ENCODE peak calls at places on chromosomes 5 and 9, in six cellular contexts. One of them, this sample, is unnamed.

GRCh38 chr9:136228107-136228875 is 17.3 kb downstream of the QSOX2 start:
- DNase-seq in astrocyte: peak
- DNase-seq in neural progenitor cell: no peak
- DNase-seq in cardiac muscle cell: peak
- DNase-seq in heart left ventricle: no peak
- DNase-seq in neuronal stem cell: no peak
- DNase-seq in this sample: no peak

GRCh38 chr5:29942089-29942488 is 1251.4 kb upstream of the CDH6 start:
- DNase-seq in astrocyte: no peak
- DNase-seq in heart left ventricle: no peak
- DNase-seq in cardiac muscle cell: no peak
- DNase-seq in neural progenitor cell: no peak
- DNase-seq in neuronal stem cell: no peak
- DNase-seq in this sample: no peak

GRCh38 chr9:113890693-113891092 is 14.6 kb downstream of the ZNF618 start:
- DNase-seq in neuronal stem cell: no peak
- DNase-seq in astrocyte: no peak
- DNase-seq in cardiac muscle cell: no peak
- DNase-seq in heart left ventricle: no peak
- DNase-seq in neural progenitor cell: no peak
- DNase-seq in this sample: no peak

GRCh38 chr9:112615584-112616271 is 102.2 kb downstream of the INIP start:
- DNase-seq in cardiac muscle cell: no peak
- DNase-seq in astrocyte: no peak
- DNase-seq in neuronal stem cell: no peak
- DNase-seq in heart left ventricle: no peak
- DNase-seq in neural progenitor cell: no peak
- DNase-seq in this sample: no peak

GRCh38 chr5:118791986-118792734 is 196.2 kb downstream of the DTWD2 start:
- DNase-seq in neural progenitor cell: peak
- DNase-seq in astrocyte: peak
- DNase-seq in neuronal stem cell: peak
- DNase-seq in heart left ventricle: no peak
- DNase-seq in cardiac muscle cell: peak
- DNase-seq in this sample: peak

GRCh38 chr5:1503301-1504243 is 20.2 kb downstream of the LPCAT1 start:
- DNase-seq in astrocyte: peak
- DNase-seq in cardiac muscle cell: peak
- DNase-seq in heart left ventricle: peak
- DNase-seq in neuronal stem cell: no peak
- DNase-seq in neural progenitor cell: no peak
- DNase-seq in this sample: peak

GRCh38 chr5:140393738-140394137 is 7.9 kb upstream of the ANKHD1 start:
- DNase-seq in astrocyte: no peak
- DNase-seq in neuronal stem cell: no peak
- DNase-seq in neural progenitor cell: no peak
- DNase-seq in heart left ventricle: no peak
- DNase-seq in cardiac muscle cell: no peak
- DNase-seq in this sample: no peak

GRCh38 chr5:15834596-15835245 is 334.7 kb downstream of the FBXL7 start:
- DNase-seq in neuronal stem cell: no peak
- DNase-seq in heart left ventricle: no peak
- DNase-seq in neural progenitor cell: no peak
- DNase-seq in cardiac muscle cell: peak
- DNase-seq in astrocyte: peak
- DNase-seq in this sample: no peak

GRCh38 chr5:124887223-124887622 is 140.8 kb upstream of the ZNF608 start:
- DNase-seq in cardiac muscle cell: no peak
- DNase-seq in heart left ventricle: no peak
- DNase-seq in neural progenitor cell: peak
- DNase-seq in neuronal stem cell: no peak
- DNase-seq in astrocyte: no peak
- DNase-seq in this sample: no peak

GRCh38 chr9:85258823-85259370 is 482.9 kb downstream of the AGTPBP1 start:
- DNase-seq in cardiac muscle cell: peak
- DNase-seq in heart left ventricle: peak
- DNase-seq in astrocyte: peak
- DNase-seq in neural progenitor cell: peak
- DNase-seq in neuronal stem cell: peak
- DNase-seq in this sample: peak

GRCh38 chr9:130689937-130690700 is 3.5 kb upstream of the EXOSC2 start:
- DNase-seq in astrocyte: peak
- DNase-seq in neuronal stem cell: no peak
- DNase-seq in cardiac muscle cell: peak
- DNase-seq in neural progenitor cell: peak
- DNase-seq in heart left ventricle: peak
- DNase-seq in this sample: peak

DNA sequence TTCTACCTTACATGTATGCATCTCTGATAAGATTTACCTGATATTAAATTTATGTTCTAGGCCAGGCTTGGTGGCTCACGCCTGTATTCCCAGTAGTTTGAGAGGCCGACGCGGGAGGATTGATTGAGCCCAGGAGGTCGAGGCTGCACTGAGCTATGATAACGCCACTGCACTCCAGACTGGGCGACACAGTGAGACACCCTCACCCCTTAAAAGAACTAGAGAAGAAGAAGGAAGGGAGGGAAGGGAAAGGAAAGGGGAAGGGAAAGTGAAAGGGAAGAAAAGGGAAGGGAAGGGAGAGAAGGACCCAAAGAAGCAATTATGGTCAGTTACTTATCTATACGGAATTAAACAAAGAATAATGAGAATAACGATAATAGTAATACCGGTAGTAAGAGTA is 1.2 kb upstream of the RFK start:
- DNase-seq in astrocyte: no peak
- DNase-seq in neuronal stem cell: no peak
- DNase-seq in cardiac muscle cell: no peak
- DNase-seq in neural progenitor cell: no peak
- DNase-seq in heart left ventricle: no peak
- DNase-seq in this sample: no peak
- H3K4me3 ChIP-seq in astrocyte: no peak
- H3K4me3 ChIP-seq in neuronal stem cell: no peak
- H3K4me3 ChIP-seq in cardiac muscle cell: peak
- H3K4me3 ChIP-seq in neural progenitor cell: peak
- H3K4me3 ChIP-seq in heart left ventricle: peak
- H3K4me3 ChIP-seq in this sample: peak

GRCh38 chr5:7851240-7851592 is 283 bp upstream of the CFAP90 start:
- DNase-seq in heart left ventricle: no peak
- DNase-seq in neuronal stem cell: no peak
- DNase-seq in neural progenitor cell: no peak
- DNase-seq in astrocyte: no peak
- DNase-seq in cardiac muscle cell: no peak
- DNase-seq in this sample: no peak
- H3K4me3 ChIP-seq in heart left ventricle: peak
- H3K4me3 ChIP-seq in neuronal stem cell: peak
- H3K4me3 ChIP-seq in neural progenitor cell: peak
- H3K4me3 ChIP-seq in astrocyte: peak
- H3K4me3 ChIP-seq in cardiac muscle cell: peak
- H3K4me3 ChIP-seq in this sample: no peak

GRCh38 chr5:141701341-141702119 is 19.5 kb upstream of the ARAP3 start:
- DNase-seq in cardiac muscle cell: no peak
- DNase-seq in neuronal stem cell: no peak
- DNase-seq in astrocyte: no peak
- DNase-seq in neural progenitor cell: no peak
- DNase-seq in heart left ventricle: peak
- DNase-seq in this sample: peak
- H3K4me3 ChIP-seq in cardiac muscle cell: no peak
- H3K4me3 ChIP-seq in neuronal stem cell: no peak
- H3K4me3 ChIP-seq in astrocyte: no peak
- H3K4me3 ChIP-seq in neural progenitor cell: peak
- H3K4me3 ChIP-seq in heart left ventricle: no peak
- H3K4me3 ChIP-seq in this sample: peak

GRCh38 chr5:137265457-137265856 is 233.7 kb downstream of the SPOCK1 start:
- DNase-seq in cardiac muscle cell: no peak
- DNase-seq in neuronal stem cell: no peak
- DNase-seq in neural progenitor cell: no peak
- DNase-seq in heart left ventricle: no peak
- DNase-seq in astrocyte: peak
- DNase-seq in this sample: no peak
- H3K4me3 ChIP-seq in cardiac muscle cell: no peak
- H3K4me3 ChIP-seq in neuronal stem cell: no peak
- H3K4me3 ChIP-seq in neural progenitor cell: no peak
- H3K4me3 ChIP-seq in heart left ventricle: no peak
- H3K4me3 ChIP-seq in astrocyte: no peak
- H3K4me3 ChIP-seq in this sample: no peak

GRCh38 chr9:89528131-89528530 is 30.2 kb upstream of the SEMA4D start:
- DNase-seq in heart left ventricle: no peak
- DNase-seq in neuronal stem cell: no peak
- DNase-seq in neural progenitor cell: no peak
- DNase-seq in astrocyte: no peak
- DNase-seq in cardiac muscle cell: no peak
- DNase-seq in this sample: no peak

GRCh38 chr9:89525673-89526374 is 27.9 kb upstream of the SEMA4D start:
- DNase-seq in cardiac muscle cell: no peak
- DNase-seq in heart left ventricle: no peak
- DNase-seq in neural progenitor cell: no peak
- DNase-seq in neuronal stem cell: no peak
- DNase-seq in astrocyte: no peak
- DNase-seq in this sample: no peak

GRCh38 chr9:89526667-89527066 is 28.8 kb upstream of the SEMA4D start:
- DNase-seq in neural progenitor cell: no peak
- DNase-seq in neuronal stem cell: no peak
- DNase-seq in cardiac muscle cell: no peak
- DNase-seq in astrocyte: no peak
- DNase-seq in heart left ventricle: no peak
- DNase-seq in this sample: no peak

GRCh38 chr9:89528540-89528939 is 30.6 kb upstream of the SEMA4D start:
- DNase-seq in cardiac muscle cell: no peak
- DNase-seq in neuronal stem cell: no peak
- DNase-seq in astrocyte: no peak
- DNase-seq in neural progenitor cell: no peak
- DNase-seq in heart left ventricle: no peak
- DNase-seq in this sample: no peak

GRCh38 chr9:89527084-89527483 is 29.2 kb upstream of the SEMA4D start:
- DNase-seq in neuronal stem cell: no peak
- DNase-seq in astrocyte: no peak
- DNase-seq in neural progenitor cell: no peak
- DNase-seq in cardiac muscle cell: no peak
- DNase-seq in heart left ventricle: peak
- DNase-seq in this sample: no peak
- H3K4me3 ChIP-seq in neuronal stem cell: no peak
- H3K4me3 ChIP-seq in astrocyte: no peak
- H3K4me3 ChIP-seq in neural progenitor cell: no peak
- H3K4me3 ChIP-seq in cardiac muscle cell: no peak
- H3K4me3 ChIP-seq in heart left ventricle: no peak
- H3K4me3 ChIP-seq in this sample: no peak

DNA sequence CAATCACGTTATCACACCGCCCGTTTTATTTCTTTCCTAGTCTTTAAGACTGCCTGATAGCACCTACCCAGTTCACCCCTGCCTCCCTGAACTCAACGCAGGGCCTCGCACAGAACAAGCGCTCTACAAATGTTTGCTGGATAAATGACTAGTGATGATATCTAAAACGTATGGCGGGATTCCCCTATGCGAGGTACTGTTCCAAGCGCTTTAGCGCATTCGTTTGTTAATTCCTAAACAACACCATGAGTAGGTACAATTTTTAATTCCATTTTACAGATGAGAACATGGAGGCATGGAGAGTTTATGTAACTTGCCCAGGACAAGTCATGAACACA is 6.6 kb downstream of the POU4F3 start:
- DNase-seq in heart left ventricle: no peak
- DNase-seq in neuronal stem cell: no peak
- DNase-seq in cardiac muscle cell: no peak
- DNase-seq in astrocyte: no peak
- DNase-seq in neural progenitor cell: peak
- DNase-seq in this sample: no peak
- H3K4me3 ChIP-seq in heart left ventricle: no peak
- H3K4me3 ChIP-seq in neuronal stem cell: no peak
- H3K4me3 ChIP-seq in cardiac muscle cell: peak
- H3K4me3 ChIP-seq in astrocyte: no peak
- H3K4me3 ChIP-seq in neural progenitor cell: peak
- H3K4me3 ChIP-seq in this sample: no peak

GRCh38 chr9:34625087-34625486 is 3.8 kb downstream of the ARID3C start:
- DNase-seq in neuronal stem cell: peak
- DNase-seq in neural progenitor cell: no peak
- DNase-seq in cardiac muscle cell: no peak
- DNase-seq in astrocyte: no peak
- DNase-seq in heart left ventricle: no peak
- DNase-seq in this sample: no peak

GRCh38 chr9:34629492-34629809 is 585 bp upstream of the ARID3C start:
- DNase-seq in heart left ventricle: no peak
- DNase-seq in astrocyte: no peak
- DNase-seq in cardiac muscle cell: no peak
- DNase-seq in neural progenitor cell: no peak
- DNase-seq in neuronal stem cell: no peak
- DNase-seq in this sample: no peak

GRCh38 chr9:34630402-34631154 is 1.7 kb upstream of the ARID3C start:
- DNase-seq in neuronal stem cell: no peak
- DNase-seq in neural progenitor cell: no peak
- DNase-seq in cardiac muscle cell: no peak
- DNase-seq in heart left ventricle: no peak
- DNase-seq in astrocyte: no peak
- DNase-seq in this sample: no peak

GRCh38 chr9:34628656-34629491 is at the start of gene ARID3C:
- DNase-seq in cardiac muscle cell: peak
- DNase-seq in astrocyte: no peak
- DNase-seq in neuronal stem cell: no peak
- DNase-seq in neural progenitor cell: peak
- DNase-seq in heart left ventricle: no peak
- DNase-seq in this sample: no peak

GRCh38 chr9:34627716-34628655 is 880 bp downstream of the ARID3C start:
- DNase-seq in heart left ventricle: no peak
- DNase-seq in cardiac muscle cell: no peak
- DNase-seq in astrocyte: no peak
- DNase-seq in neural progenitor cell: no peak
- DNase-seq in neuronal stem cell: no peak
- DNase-seq in this sample: no peak
- H3K4me3 ChIP-seq in heart left ventricle: peak
- H3K4me3 ChIP-seq in cardiac muscle cell: peak
- H3K4me3 ChIP-seq in astrocyte: no peak
- H3K4me3 ChIP-seq in neural progenitor cell: peak
- H3K4me3 ChIP-seq in neuronal stem cell: peak
- H3K4me3 ChIP-seq in this sample: no peak

DNA sequence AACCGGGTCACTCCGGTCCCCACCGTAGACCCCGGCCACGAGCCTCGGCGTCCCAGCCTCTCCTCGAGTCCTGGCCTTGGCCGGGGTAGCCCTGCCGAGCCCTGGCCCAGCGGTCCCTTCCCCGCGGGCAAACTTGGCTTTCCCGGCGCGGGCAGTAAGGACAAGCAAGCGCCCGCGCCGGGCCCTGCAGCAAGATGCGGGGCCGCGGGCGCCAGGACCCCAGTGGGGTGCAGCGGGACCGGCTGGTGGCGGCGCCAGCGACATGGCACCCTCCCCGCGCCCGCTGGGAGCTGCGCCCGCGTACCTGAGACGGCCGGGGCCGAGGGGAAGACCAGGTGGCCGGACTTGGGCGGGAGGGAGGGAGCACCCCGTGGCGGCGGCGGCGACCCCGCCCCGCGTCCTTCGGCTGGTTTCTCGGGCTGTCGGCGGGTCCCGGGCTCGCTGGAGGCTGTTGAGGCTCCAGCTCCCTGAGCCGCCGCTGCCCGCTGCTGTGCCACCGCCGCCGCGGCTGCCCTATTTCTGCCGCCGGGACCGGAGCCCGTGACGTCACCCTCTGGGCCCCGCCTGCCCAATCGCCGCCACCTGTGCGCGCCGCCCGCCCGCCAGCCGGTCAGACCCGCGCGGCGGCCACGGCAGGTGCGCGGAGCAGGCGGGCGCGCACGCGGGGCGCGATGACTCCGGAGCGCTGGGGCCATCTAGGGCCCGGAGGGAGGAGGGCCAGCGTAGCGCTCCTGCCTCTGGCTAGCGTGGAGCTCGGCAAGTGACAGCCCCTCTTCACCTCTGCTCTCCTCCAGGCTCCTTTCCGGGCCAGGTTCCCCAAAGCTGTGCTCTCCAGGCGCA is at the start of gene FSTL4:
- DNase-seq in astrocyte: no peak
- DNase-seq in neural progenitor cell: peak
- DNase-seq in neuronal stem cell: peak
- DNase-seq in heart left ventricle: no peak
- DNase-seq in cardiac muscle cell: no peak
- DNase-seq in this sample: peak
- H3K4me3 ChIP-seq in astrocyte: no peak
- H3K4me3 ChIP-seq in neural progenitor cell: peak
- H3K4me3 ChIP-seq in neuronal stem cell: peak
- H3K4me3 ChIP-seq in heart left ventricle: peak
- H3K4me3 ChIP-seq in cardiac muscle cell: peak
- H3K4me3 ChIP-seq in this sample: no peak